ENCODE peak calls at places on chromosomes 3 and 15, in nine cellular contexts. X is mammary epithelial cell; M is GM03348; W is NCI-H748 treated with DMSO at 0.1 percent for 48 hours; P is KBM-7; F is CD8-positive, alpha-beta T cell; E is central memory CD4-positive, alpha-beta T cell; V is substantia nigra; Z is lung. O is an unnamed sample.

GRCh38 chr15:58383876-58384275 is 47.9 kb upstream of the LIPC start:
- DNase-seq in X (no peak), M (no peak), W (no peak), P (peak), F (no peak), E (no peak), V (no peak), Z (no peak), O (no peak)

GRCh38 chr3:141410861-141411771 is 42.8 kb downstream of the ZBTB38 start:
- DNase-seq in X (peak), M (no peak), W (no peak), P (peak), F (peak), E (peak), V (no peak), Z (no peak), O (no peak)

GRCh38 chr3:21920431-21920830 is 169.4 kb upstream of the ZNF385D start:
- DNase-seq in X (peak), M (peak), W (no peak), P (no peak), F (no peak), E (no peak), V (no peak), Z (no peak), O (peak)

GRCh38 chr3:184765047-184765729 is 46.8 kb upstream of the VPS8 start:
- DNase-seq in X (peak), M (no peak), W (no peak), P (no peak), F (no peak), E (no peak), V (no peak), Z (no peak), O (no peak)

GRCh38 chr3:164752814-164753213 is 325.5 kb downstream of the SI start:
- DNase-seq in X (no peak), M (no peak), W (no peak), P (no peak), F (no peak), E (no peak), V (no peak), Z (no peak), O (no peak)

GRCh38 chr15:47505712-47506542 is 211.4 kb upstream of the SEMA6D start:
- DNase-seq in X (no peak), M (no peak), W (peak), P (no peak), F (no peak), E (no peak), V (no peak), Z (no peak), O (peak)

GRCh38 chr3:194057570-194058188 is 78.3 kb upstream of the HES1 start:
- DNase-seq in X (no peak), M (no peak), W (no peak), P (no peak), F (no peak), E (no peak), V (no peak), Z (no peak), O (no peak)

GRCh38 chr3:196432137-196432879 is at the start of gene UBXN7:
- DNase-seq in X (peak), M (peak), W (peak), P (peak), F (peak), E (peak), V (peak), Z (peak), O (peak)

GRCh38 chr3:128879991-128880390 is 571 bp downstream of the ACAD9 start:
- DNase-seq in X (no peak), M (no peak), W (no peak), P (no peak), F (no peak), E (no peak), V (no peak), Z (no peak), O (no peak)

GRCh38 chr15:99101501-99101900 is 3.4 kb upstream of the SYNM start:
- DNase-seq in X (no peak), M (no peak), W (no peak), P (no peak), F (no peak), E (no peak), V (no peak), Z (no peak), O (no peak)

GRCh38 chr3:40847571-40847992 is 322.8 kb downstream of the ZNF621 start:
- DNase-seq in X (peak), M (no peak), W (no peak), P (no peak), F (no peak), E (no peak), V (no peak), Z (no peak), O (no peak)

GRCh38 chr15:85624241-85624855 is 170.4 kb downstream of the KLHL25 start:
- DNase-seq in X (no peak), M (no peak), W (no peak), P (peak), F (no peak), E (peak), V (no peak), Z (no peak), O (no peak)

GRCh38 chr3:31859245-31859644 is 121.8 kb downstream of the OSBPL10 start:
- DNase-seq in X (no peak), M (no peak), W (no peak), P (no peak), F (no peak), E (no peak), V (no peak), Z (no peak), O (no peak)

GRCh38 chr15:101539930-101540329 is 50.4 kb upstream of the PCSK6 start:
- DNase-seq in X (no peak), M (no peak), W (no peak), P (no peak), F (no peak), E (no peak), V (no peak), Z (no peak), O (no peak)

GRCh38 chr3:50118237-50118636 is 29.5 kb downstream of the RBM5 start:
- DNase-seq in X (no peak), M (no peak), W (no peak), P (no peak), F (no peak), E (no peak), V (no peak), Z (no peak), O (no peak)

O was measured in AG09309.